ENCODE peak calls at places on chromosomes 16 and 17, in eight cellular contexts. V, B, I, K, C, Z, O and M are unnamed samples.

GRCh38 chr16:86491643-86492030 is 18.7 kb upstream of the FOXF1 start:
- DNase-seq in K (no peak), V (peak), I (no peak), Z (no peak), B (no peak), O (no peak), C (no peak), M (no peak)

GRCh38 chr16:87552772-87553171 is 49.5 kb upstream of the JPH3 start:
- DNase-seq in V (no peak), O (no peak), I (no peak), B (no peak), C (no peak), K (no peak), Z (no peak), M (no peak)

GRCh38 chr16:47715442-47716054 is 254.4 kb downstream of the PHKB start:
- DNase-seq in B (no peak), K (no peak), O (no peak), I (no peak), Z (no peak), V (no peak), C (no peak), M (no peak)

GRCh38 chr16:27406729-27407128 is 4.8 kb downstream of the IL21R start:
- DNase-seq in C (no peak), K (no peak), V (no peak), O (no peak), Z (no peak), B (no peak), I (no peak), M (no peak)

GRCh38 chr16:81885976-81886586 is 107.0 kb downstream of the PLCG2 start:
- DNase-seq in I (no peak), Z (no peak), V (no peak), C (peak), O (peak), K (no peak), B (no peak), M (no peak)

GRCh38 chr17:40935624-40936023 is 1.8 kb downstream of the KRT23 start:
- DNase-seq in Z (no peak), V (no peak), O (no peak), C (no peak), B (no peak), K (no peak), I (no peak), M (no peak)

GRCh38 chr17:38750312-38751121 is 2.0 kb upstream of the PSMB3 start:
- DNase-seq in Z (no peak), I (no peak), O (peak), B (no peak), K (no peak), V (no peak), C (no peak), M (no peak)

GRCh38 chr16:84785843-84786538 is 33.8 kb upstream of the CRISPLD2 start:
- DNase-seq in C (no peak), K (peak), V (no peak), O (peak), B (no peak), I (no peak), Z (peak), M (no peak)

GRCh38 chr17:65099941-65100315 is 37.2 kb upstream of the RGS9 start:
- DNase-seq in K (no peak), C (peak), B (peak), V (no peak), O (no peak), Z (peak), I (peak), M (no peak)

GRCh38 chr16:30884760-30885159 is 9.1 kb downstream of the BCL7C start:
- DNase-seq in O (no peak), I (no peak), C (no peak), V (no peak), Z (no peak), K (no peak), B (no peak), M (no peak)

GRCh38 chr16:15057755-15058417 is 2.0 kb upstream of the NTAN1 start:
- DNase-seq in I (no peak), K (no peak), V (no peak), Z (no peak), B (no peak), O (no peak), C (no peak), M (no peak)

GRCh38 chr16:14458576-14458975 is 171.5 kb downstream of the PARN start:
- DNase-seq in O (no peak), Z (no peak), V (no peak), B (no peak), C (no peak), I (no peak), K (no peak), M (no peak)

GRCh38 chr17:50055055-50055425 is 870 bp upstream of the ITGA3 start:
- DNase-seq in B (peak), V (no peak), K (peak), Z (no peak), I (no peak), C (no peak), O (peak), M (peak)

GRCh38 chr17:72677714-72678390 is 414.6 kb downstream of the SLC39A11 start:
- DNase-seq in V (no peak), C (peak), Z (no peak), O (no peak), B (no peak), I (no peak), K (no peak), M (no peak)

GRCh38 chr16:50902457-50902856 is 160.6 kb downstream of the CYLD start:
- DNase-seq in V (no peak), O (no peak), K (no peak), B (no peak), I (no peak), C (no peak), Z (no peak), M (no peak)

GRCh38 chr17:81328925-81329278 is 33.8 kb upstream of the SLC38A10 start:
- DNase-seq in Z (no peak), C (no peak), I (no peak), O (no peak), B (no peak), K (no peak), V (no peak), M (no peak)

GRCh38 chr17:37194208-37194607 is 181.6 kb upstream of the C17orf78 start:
- DNase-seq in K (no peak), I (no peak), B (no peak), V (no peak), O (no peak), Z (no peak), C (no peak), M (no peak)

GRCh38 chr17:77088455-77089117 is 52.2 kb upstream of the SEC14L1 start:
- DNase-seq in I (peak), O (peak), K (peak), Z (peak), V (peak), C (peak), B (peak), M (peak)

GRCh38 chr17:2814499-2815341 is 18.5 kb downstream of the RAP1GAP2 start:
- DNase-seq in O (no peak), V (no peak), B (peak), I (peak), C (no peak), Z (peak), K (no peak), M (no peak)

GRCh38 chr16:21973945-21974344 is 20.8 kb downstream of the UQCRC2 start:
- DNase-seq in B (no peak), K (no peak), I (no peak), V (no peak), O (no peak), Z (no peak), C (no peak), M (no peak)

GRCh38 chr16:7150230-7150629 is 182.4 kb upstream of the RBFOX1 start:
- DNase-seq in K (no peak), B (no peak), C (no peak), Z (no peak), I (no peak), O (no peak), V (no peak), M (no peak)

GRCh38 chr16:74830646-74831045 is 56.0 kb upstream of the FA2H start:
- DNase-seq in O (no peak), Z (no peak), I (no peak), B (no peak), C (no peak), V (no peak), K (no peak), M (no peak)

GRCh38 chr16:88341551-88342290 is 41.0 kb upstream of the ZNF469 start:
- DNase-seq in B (no peak), O (no peak), Z (peak), C (no peak), I (no peak), K (no peak), V (no peak), M (no peak)

GRCh38 chr17:30113213-30113612 is 3.4 kb upstream of the NSRP1 start:
- DNase-seq in K (no peak), B (peak), I (peak), C (no peak), O (peak), Z (no peak), V (no peak), M (no peak)

GRCh38 chr16:84537431-84538151 is 33.1 kb upstream of the MEAK7 start:
- DNase-seq in I (no peak), O (peak), K (no peak), B (no peak), V (no peak), C (no peak), Z (no peak), M (no peak)

GRCh38 chr16:53465606-53466290 is 31.5 kb downstream of the RBL2 start:
- DNase-seq in I (no peak), C (peak), B (no peak), O (no peak), Z (no peak), V (no peak), K (no peak), M (no peak)

GRCh38 chr17:44334315-44335181 is 9.9 kb upstream of the SLC25A39 start:
- DNase-seq in B (no peak), C (no peak), V (no peak), I (no peak), K (no peak), O (no peak), Z (no peak), M (no peak)

GRCh38 chr16:69566437-69567030 is 768 bp downstream of the NFAT5 start:
- DNase-seq in I (peak), V (no peak), O (no peak), Z (peak), K (no peak), C (peak), B (peak), M (peak)

GRCh38 chr16:55575621-55576020 is 9.1 kb downstream of the CAPNS2 start:
- DNase-seq in B (no peak), I (no peak), C (no peak), Z (no peak), V (no peak), O (no peak), K (no peak), M (no peak)

GRCh38 chr17:73187203-73187769 is 5.6 kb upstream of the COG1 start:
- DNase-seq in O (no peak), I (no peak), Z (no peak), B (no peak), K (no peak), C (no peak), V (no peak), M (no peak)

GRCh38 chr17:3318336-3318735 is 20.2 kb upstream of the OR3A1 start:
- DNase-seq in V (no peak), O (no peak), I (no peak), C (no peak), Z (no peak), B (no peak), K (no peak), M (no peak)

GRCh38 chr17:6556121-6557039 is at the start of gene PITPNM3:
- DNase-seq in V (no peak), Z (no peak), K (no peak), C (no peak), B (no peak), O (no peak), I (no peak), M (no peak)

GRCh38 chr17:35953720-35954119 is 10.2 kb upstream of the LYZL6 start:
- DNase-seq in O (no peak), I (no peak), B (no peak), C (no peak), V (no peak), K (no peak), Z (no peak), M (no peak)

GRCh38 chr17:82449136-82449882 is 1.2 kb downstream of the CYBC1 start:
- DNase-seq in B (peak), V (no peak), K (peak), I (peak), C (no peak), O (no peak), Z (no peak), M (no peak)

GRCh38 chr16:1787056-1787321 is 4.2 kb downstream of the NUBP2 start:
- DNase-seq in I (no peak), K (no peak), O (no peak), V (no peak), Z (no peak), C (no peak), B (no peak), M (no peak)

GRCh38 chr16:13471478-13471877 is 448.5 kb upstream of the ERCC4 start:
- DNase-seq in O (no peak), B (no peak), V (no peak), K (no peak), I (no peak), Z (no peak), C (no peak), M (no peak)

GRCh38 chr17:13395872-13396271 is 205.9 kb downstream of the HS3ST3A1 start:
- DNase-seq in K (no peak), V (no peak), I (no peak), O (no peak), Z (no peak), C (no peak), B (no peak), M (no peak)

GRCh38 chr17:2051388-2052237 is 3.3 kb upstream of the HIC1 start:
- DNase-seq in Z (peak), V (no peak), C (no peak), B (no peak), K (no peak), O (no peak), I (no peak), M (no peak)

GRCh38 chr17:61720016-61720795 is 129.2 kb upstream of the NACA2 start:
- DNase-seq in I (no peak), B (no peak), Z (no peak), O (no peak), K (no peak), C (no peak), V (no peak), M (no peak)